ENCODE peak calls at places on chromosomes 7 and 10, in four cellular contexts. P is brain microvascular endothelial cell, M is endodermal cell, L is Calu3. J is an unnamed sample.

GRCh38 chr7:139034855-139035587 is 821 bp downstream of the ZC3HAV1L start:
- DNase-seq in P (peak), M (peak), L (peak), J (no peak)

GRCh38 chr7:4604456-4604940 is 77.6 kb upstream of the FOXK1 start:
- DNase-seq in P (no peak), M (no peak), L (no peak), J (no peak)

GRCh38 chr7:83866587-83866986 is 217.6 kb upstream of the SEMA3E start:
- DNase-seq in P (no peak), M (no peak), L (no peak), J (no peak)

GRCh38 chr10:15824498-15824897 is 35.8 kb downstream of the MINDY3 start:
- DNase-seq in P (no peak), M (no peak), L (no peak), J (no peak)

GRCh38 chr10:79162861-79163662 is 94.3 kb downstream of the ZMIZ1 start:
- DNase-seq in P (no peak), M (no peak), L (peak), J (no peak)

GRCh38 chr10:613217-613616 is 76.3 kb downstream of the DIP2C start:
- DNase-seq in P (no peak), M (no peak), L (peak), J (no peak)

GRCh38 chr10:5291501-5292195 is 73.1 kb upstream of the UCN3 start:
- DNase-seq in P (peak), M (no peak), L (peak), J (no peak)

GRCh38 chr7:66950763-66951162 is 29.7 kb downstream of the TMEM248 start:
- DNase-seq in P (peak), M (no peak), L (no peak), J (no peak)

GRCh38 chr7:137109966-137110930 is 233.3 kb downstream of the PTN start:
- DNase-seq in P (peak), M (no peak), L (no peak), J (no peak)

GRCh38 chr7:38478404-38478803 is 152.8 kb downstream of the AMPH start:
- DNase-seq in P (no peak), M (no peak), L (no peak), J (no peak)

GRCh38 chr10:27998178-27998953 is 513 bp downstream of the ODAD2 start:
- DNase-seq in P (peak), M (peak), L (peak), J (no peak)

GRCh38 chr7:51135576-51135975 is 181.0 kb downstream of the COBL start:
- DNase-seq in P (no peak), M (no peak), L (no peak), J (no peak)

GRCh38 chr10:132575320-132576201 is 38.0 kb downstream of the INPP5A start:
- DNase-seq in P (peak), M (no peak), L (peak), J (no peak)

GRCh38 chr7:4808565-4808964 is 33.1 kb downstream of the AP5Z1 start:
- DNase-seq in P (no peak), M (no peak), L (no peak), J (no peak)

GRCh38 chr7:45408407-45408737 is 165.8 kb upstream of the ADCY1 start:
- DNase-seq in P (no peak), M (no peak), L (no peak), J (no peak)

GRCh38 chr10:27743736-27744477 is 1.7 kb downstream of the MKX start:
- DNase-seq in P (no peak), M (peak), L (no peak), J (no peak)

GRCh38 chr7:28155019-28155660 is 25.5 kb downstream of the JAZF1 start:
- DNase-seq in P (no peak), M (no peak), L (no peak), J (no peak)

GRCh38 chr7:48337012-48337621 is 165.9 kb downstream of the ABCA13 start:
- DNase-seq in P (peak), M (peak), L (peak), J (no peak)

GRCh38 chr7:141874787-141875186 is 33.5 kb upstream of the PRSS37 start:
- DNase-seq in P (no peak), M (no peak), L (no peak), J (no peak)

GRCh38 chr10:101052285-101052684 is 9.5 kb upstream of the KAZALD1 start:
- DNase-seq in P (peak), M (no peak), L (no peak), J (no peak)

GRCh38 chr7:22559829-22560489 is 60.0 kb upstream of the STEAP1B start:
- DNase-seq in P (peak), M (peak), L (peak), J (peak)

GRCh38 chr7:123327661-123328060 is 127.9 kb upstream of the SLC13A1 start:
- DNase-seq in P (no peak), M (no peak), L (no peak), J (no peak)

DNA sequence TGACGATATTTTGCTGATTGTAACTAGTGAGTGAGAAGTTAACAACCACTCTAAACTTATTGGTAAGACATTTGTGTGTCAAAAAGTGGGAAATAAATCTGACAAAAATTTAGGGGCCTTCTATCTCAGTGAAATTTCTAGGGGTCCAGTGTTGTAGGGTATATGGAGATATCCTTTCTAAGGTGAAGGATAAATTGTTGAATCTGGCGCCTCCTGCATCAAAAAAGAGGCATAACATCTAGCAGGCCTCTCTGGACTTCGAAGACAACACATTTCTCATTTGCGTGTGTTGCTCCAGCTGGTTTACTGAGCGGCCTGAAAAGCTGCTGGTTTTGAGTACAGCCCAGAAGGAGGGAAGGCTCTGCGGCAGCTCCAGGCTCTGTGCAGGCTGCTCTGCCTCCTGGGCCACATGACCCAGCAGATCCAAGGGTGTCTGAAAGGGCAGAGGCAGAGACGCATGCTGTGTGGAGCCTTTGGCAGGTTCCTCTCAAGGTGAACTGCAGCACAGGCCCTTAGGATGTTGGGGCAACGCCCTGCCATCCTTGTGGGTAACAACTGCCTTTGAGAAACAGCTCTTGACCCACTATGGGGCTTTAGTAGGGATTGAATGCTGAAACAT is 72.4 kb downstream of the LMBR1 start:
- DNase-seq in P (no peak), M (peak), L (no peak), J (no peak)
- TF ChIP-seq CTCF in P (peak), M (peak), L (no peak), J (peak)

DNA sequence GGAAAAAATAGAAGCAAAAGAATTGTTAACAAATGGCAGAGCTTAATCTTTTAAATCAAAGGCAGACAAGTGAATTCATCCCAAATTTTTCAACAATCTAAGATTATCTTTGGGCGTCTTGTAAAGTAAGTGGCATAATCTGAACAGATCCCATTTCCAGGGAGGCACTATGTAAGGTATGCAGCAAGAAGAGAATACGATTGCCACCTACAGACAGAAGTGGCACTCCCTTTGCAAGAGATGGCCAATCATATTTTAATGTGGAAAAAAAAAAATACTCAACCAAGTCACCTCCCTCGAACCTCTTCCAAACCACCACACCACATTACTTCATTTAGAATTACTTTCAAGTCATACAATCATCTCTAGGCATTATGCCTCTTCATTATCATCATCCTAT is 4.0 kb downstream of the GFRA1 start:
- DNase-seq in P (no peak), M (no peak), L (no peak), J (no peak)
- TF ChIP-seq CTCF in P (no peak), M (no peak), L (no peak), J (no peak)

DNA sequence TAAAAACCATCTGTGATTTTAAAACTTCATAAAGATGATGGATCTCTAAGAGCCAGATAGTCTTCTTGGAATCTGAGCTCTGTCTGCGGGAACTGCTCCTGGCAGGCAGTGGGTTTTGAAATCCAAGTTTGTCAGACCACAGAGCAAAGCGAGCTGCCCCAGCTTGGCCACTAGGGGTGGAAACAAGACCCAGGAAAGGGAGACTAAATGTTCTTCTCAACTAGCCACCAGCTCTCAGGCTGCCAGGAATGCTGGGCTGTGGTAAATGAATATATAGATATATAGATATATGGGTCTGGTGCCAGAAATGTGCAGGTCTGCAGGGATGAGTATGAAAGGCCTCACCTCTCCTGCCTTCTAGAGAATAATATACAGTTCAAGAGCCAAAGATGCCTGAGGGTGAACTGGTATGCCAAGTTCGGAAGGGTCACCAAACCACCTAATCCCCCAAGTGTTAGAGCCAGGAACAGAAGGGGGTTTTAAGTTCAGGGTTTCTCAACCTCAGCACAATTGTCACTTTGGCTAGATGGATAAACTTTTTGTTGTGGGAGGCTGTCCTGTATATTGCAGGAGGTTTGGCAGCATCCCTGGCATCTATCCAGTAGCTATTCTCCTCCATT is 208.7 kb downstream of the KCNMA1 start:
- DNase-seq in P (peak), M (peak), L (peak), J (no peak)
- TF ChIP-seq CTCF in P (peak), M (peak), L (no peak), J (peak)

GRCh38 chr7:2719007-2719406 is 31.0 kb downstream of the AMZ1 start:
- DNase-seq in P (no peak), M (peak), L (peak), J (no peak)
- TF ChIP-seq CTCF in P (peak), M (peak), L (peak), J (peak)

GRCh38 chr10:6843477-6843876 is 263.4 kb upstream of the PRKCQ start:
- DNase-seq in P (no peak), M (no peak), L (no peak), J (no peak)
- TF ChIP-seq CTCF in P (peak), M (peak), L (no peak), J (no peak)

J was measured in osteocyte.